ENCODE peak calls at places on chromosome 3, in seven cellular contexts. F is K562, T is HepG2, J is HCT116, W is GM12878, R is H1, H is SK-N-SH. S is an unnamed sample. For H3K4me1, the result is how much of the 10 kb centered on the place peaks cover.

GRCh38 chr3:34352932-34353331 is 554.5 kb downstream of the PDCD6IP start:
- DNase-seq in F (no peak), T (peak), J (no peak), W (no peak), R (no peak), H (no peak), S (no peak)

GRCh38 chr3:105375750-105376511 is 9.2 kb downstream of the ALCAM start:
- DNase-seq in F (no peak), T (no peak), J (no peak), W (no peak), R (no peak), H (no peak), S (no peak)

GRCh38 chr3:66822059-66823009 is 175.8 kb upstream of the KBTBD8 start:
- DNase-seq in F (peak), T (peak), J (peak), W (peak), R (peak), H (peak), S (peak)

GRCh38 chr3:155001289-155002007 is 78.7 kb upstream of the MME start:
- DNase-seq in F (no peak), T (no peak), J (no peak), W (no peak), R (no peak), H (no peak), S (no peak)

GRCh38 chr3:155130001-155130400 is 49.9 kb downstream of the MME start:
- DNase-seq in F (no peak), T (no peak), J (no peak), W (no peak), R (no peak), H (no peak), S (no peak)

GRCh38 chr3:137259089-137259488 is 301.3 kb downstream of the IL20RB start:
- DNase-seq in F (no peak), T (no peak), J (no peak), W (no peak), R (no peak), H (no peak), S (no peak)

GRCh38 chr3:52705688-52706686 is at the start of the genes GLT8D1 and SPCS1:
- DNase-seq in F (peak), T (peak), J (peak), W (no peak), R (no peak), H (peak), S (peak)

GRCh38 chr3:170007031-170007663 is 30.6 kb upstream of the GPR160 start:
- DNase-seq in F (peak), T (peak), J (no peak), W (peak), R (no peak), H (no peak), S (no peak)

GRCh38 chr3:15217841-15218267 is 11.8 kb downstream of the CAPN7 start:
- DNase-seq in F (no peak), T (no peak), J (no peak), W (no peak), R (no peak), H (no peak), S (no peak)

GRCh38 chr3:50610992-50611463 is 546 bp downstream of the CISH start:
- DNase-seq in F (no peak), T (no peak), J (no peak), W (no peak), R (no peak), H (peak), S (no peak)

GRCh38 chr3:50610181-50610971 is 1.2 kb downstream of the CISH start:
- DNase-seq in F (peak), T (no peak), J (no peak), W (no peak), R (no peak), H (no peak), S (no peak)

GRCh38 chr3:50611464-50612233 is at the start of gene CISH:
- DNase-seq in F (peak), T (peak), J (no peak), W (no peak), R (peak), H (peak), S (peak)

GRCh38 chr3:50612973-50613851 is 1.6 kb upstream of the CISH start:
- DNase-seq in F (no peak), T (no peak), J (no peak), W (no peak), R (no peak), H (no peak), S (no peak)

GRCh38 chr3:50612234-50612972 is 829 bp upstream of the CISH start:
- DNase-seq in F (peak), T (no peak), J (no peak), W (no peak), R (no peak), H (no peak), S (no peak)
- H3K4me1 ChIP-seq in F (under half), T (under half), J (under half), W (under half), R (under half), H (under half), S (under half)

GRCh38 chr3:57464011-57464410 is 80.1 kb downstream of the DNAH12 start:
- DNase-seq in F (no peak), T (no peak), J (no peak), W (no peak), R (no peak), H (no peak), S (no peak)

DNA sequence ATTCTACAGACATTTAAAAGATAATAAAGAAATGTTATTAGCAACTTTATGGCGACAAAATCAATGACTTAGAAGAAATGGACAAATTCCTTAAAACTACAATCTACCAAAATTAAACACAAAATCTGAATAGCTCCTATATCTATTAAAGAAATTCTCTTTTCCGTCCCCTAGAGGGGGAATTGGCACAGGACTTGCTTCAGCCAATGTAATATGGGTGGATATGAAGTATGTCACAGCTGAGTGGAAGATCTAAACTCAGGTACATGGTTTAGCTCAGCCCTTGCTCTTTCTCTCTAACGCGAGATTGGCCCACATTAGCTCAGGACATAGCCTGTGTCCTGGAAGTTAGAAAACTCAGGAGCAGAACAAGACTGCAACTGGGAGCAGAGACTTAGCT is 79.3 kb downstream of the DNAH12 start:
- DNase-seq in F (peak), T (peak), J (peak), W (no peak), R (no peak), H (no peak), S (no peak)
- TF ChIP-seq YY1 in F (no peak), T (no peak), J (no peak), W (no peak), R (no peak), H (no peak), S (no peak)

GRCh38 chr3:178703268-178703975 is 167.2 kb downstream of the KCNMB2 start:
- DNase-seq in F (no peak), T (no peak), J (no peak), W (no peak), R (no peak), H (no peak), S (no peak)
- H3K4me3 ChIP-seq in F (no peak), T (no peak), J (no peak), W (no peak), R (no peak), H (no peak), S (no peak)

GRCh38 chr3:56621686-56622085 is 61.4 kb downstream of the TASOR start:
- DNase-seq in F (no peak), T (no peak), J (no peak), W (no peak), R (no peak), H (no peak), S (no peak)
- H3K4me1 ChIP-seq in F (under half), T (under half), J (under half), W (under half), R (under half), H (under half), S (under half)

GRCh38 chr3:11719406-11720219 is 75.9 kb upstream of the VGLL4 start:
- DNase-seq in F (peak), T (peak), J (peak), W (no peak), R (peak), H (peak), S (peak)
- TF ChIP-seq YY1 in F (no peak), T (peak), J (peak), W (no peak), R (no peak), H (peak), S (no peak)

DNA sequence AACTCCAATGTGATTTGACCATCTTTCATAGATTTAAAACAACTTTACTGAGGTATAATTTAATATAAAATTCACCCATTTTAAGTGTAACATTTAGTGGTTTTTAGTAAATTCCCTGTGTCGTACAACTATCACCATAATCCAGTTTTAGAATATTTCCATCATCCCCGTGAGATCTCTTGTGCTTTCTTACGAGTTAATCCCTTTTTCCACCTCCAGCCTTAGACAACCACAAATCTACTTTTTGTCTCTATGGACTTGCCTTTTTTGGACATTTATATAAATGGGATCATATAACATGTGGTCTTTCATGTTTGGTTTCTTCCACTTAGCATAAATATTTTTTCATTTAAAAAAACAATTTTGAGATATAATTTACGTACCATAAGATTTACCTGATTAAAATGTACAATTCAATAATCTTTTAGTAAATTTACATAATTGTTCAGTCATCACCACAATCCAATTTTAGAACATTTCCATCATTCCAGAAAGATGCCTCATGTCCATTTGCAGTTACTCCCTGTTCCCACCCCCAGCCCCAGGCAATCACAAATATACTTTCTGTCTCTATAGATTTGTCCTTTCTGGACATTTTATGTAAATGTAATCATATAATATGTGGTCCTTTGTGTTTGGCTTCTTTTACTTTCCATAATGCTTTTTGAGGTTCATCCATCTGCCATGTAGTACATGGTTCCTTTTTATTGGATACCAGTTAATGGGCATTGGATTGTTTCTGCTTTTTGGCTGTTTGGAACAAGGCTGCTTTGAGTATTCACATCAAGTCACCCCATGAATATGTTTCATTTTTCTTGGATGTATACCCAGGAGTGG is 3.0 kb downstream of the OXSR1 start:
- DNase-seq in F (no peak), T (no peak), J (no peak), W (no peak), R (no peak), H (no peak), S (no peak)
- H3K4me3 ChIP-seq in F (no peak), T (no peak), J (no peak), W (peak), R (no peak), H (no peak), S (no peak)

GRCh38 chr3:30618508-30618907 is 12.1 kb downstream of the TGFBR2 start:
- DNase-seq in F (no peak), T (no peak), J (no peak), W (no peak), R (no peak), H (no peak), S (no peak)

GRCh38 chr3:30615615-30616346 is 9.4 kb downstream of the TGFBR2 start:
- DNase-seq in F (no peak), T (no peak), J (no peak), W (no peak), R (no peak), H (no peak), S (no peak)

GRCh38 chr3:30617653-30618052 is 11.3 kb downstream of the TGFBR2 start:
- DNase-seq in F (no peak), T (no peak), J (no peak), W (no peak), R (no peak), H (no peak), S (no peak)

GRCh38 chr3:30616347-30617027 is 10.1 kb downstream of the TGFBR2 start:
- DNase-seq in F (no peak), T (no peak), J (no peak), W (no peak), R (no peak), H (no peak), S (no peak)

DNA sequence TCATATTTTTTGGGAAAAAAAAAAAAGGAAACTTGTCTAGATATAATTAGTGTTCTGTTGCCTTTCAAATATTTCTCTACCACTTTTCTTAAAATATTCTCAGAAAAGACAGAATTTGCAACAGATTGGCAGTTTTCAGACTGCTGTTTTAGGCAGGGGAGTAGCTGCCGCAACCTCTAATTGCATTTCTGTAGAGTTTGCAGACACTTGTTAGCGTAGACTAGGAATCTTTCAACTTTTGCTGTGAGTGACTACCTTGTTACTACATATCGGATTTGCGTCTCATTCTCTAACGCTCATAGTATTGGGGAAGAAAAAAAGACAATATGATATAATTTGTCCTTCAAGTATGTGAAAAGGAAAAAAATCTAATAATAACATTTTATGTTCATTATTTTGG is 10.7 kb downstream of the TGFBR2 start:
- DNase-seq in F (no peak), T (no peak), J (no peak), W (no peak), R (no peak), H (no peak), S (no peak)
- H3K4me1 ChIP-seq in F (under half), T (half or more), J (half or more), W (under half), R (under half), H (half or more), S (under half)

GRCh38 chr3:134369231-134369741 is 5.0 kb downstream of the AMOTL2 start:
- DNase-seq in F (no peak), T (no peak), J (no peak), W (no peak), R (no peak), H (no peak), S (no peak)

GRCh38 chr3:134371542-134372324 is 2.5 kb downstream of the AMOTL2 start:
- DNase-seq in F (no peak), T (no peak), J (no peak), W (no peak), R (no peak), H (no peak), S (no peak)

GRCh38 chr3:134372405-134373277 is 1.6 kb downstream of the AMOTL2 start:
- DNase-seq in F (no peak), T (no peak), J (no peak), W (no peak), R (no peak), H (no peak), S (no peak)

GRCh38 chr3:134369861-134370596 is 4.2 kb downstream of the AMOTL2 start:
- DNase-seq in F (no peak), T (no peak), J (no peak), W (no peak), R (no peak), H (no peak), S (no peak)

GRCh38 chr3:134370611-134371451 is 3.4 kb downstream of the AMOTL2 start:
- DNase-seq in F (no peak), T (no peak), J (no peak), W (no peak), R (no peak), H (no peak), S (no peak)
- TF ChIP-seq YY1 in F (no peak), T (no peak), J (no peak), W (no peak), R (no peak), H (no peak), S (no peak)

GRCh38 chr3:130516645-130517512 is at the start of gene COL6A6:
- DNase-seq in F (peak), T (no peak), J (no peak), W (no peak), R (no peak), H (peak), S (no peak)
- H3K4me3 ChIP-seq in F (peak), T (no peak), J (no peak), W (no peak), R (peak), H (no peak), S (peak)

GRCh38 chr3:46876313-46877300 is 914 bp upstream of the PTH1R start:
- DNase-seq in F (no peak), T (no peak), J (no peak), W (no peak), R (no peak), H (no peak), S (no peak)

GRCh38 chr3:46873521-46873920 is 4.0 kb upstream of the PTH1R start:
- DNase-seq in F (no peak), T (no peak), J (no peak), W (no peak), R (no peak), H (no peak), S (no peak)

GRCh38 chr3:46877671-46878125 is at the start of gene PTH1R:
- DNase-seq in F (no peak), T (no peak), J (no peak), W (no peak), R (no peak), H (no peak), S (no peak)

GRCh38 chr3:46874430-46874829 is 3.1 kb upstream of the PTH1R start:
- DNase-seq in F (no peak), T (no peak), J (no peak), W (no peak), R (no peak), H (no peak), S (no peak)

DNA sequence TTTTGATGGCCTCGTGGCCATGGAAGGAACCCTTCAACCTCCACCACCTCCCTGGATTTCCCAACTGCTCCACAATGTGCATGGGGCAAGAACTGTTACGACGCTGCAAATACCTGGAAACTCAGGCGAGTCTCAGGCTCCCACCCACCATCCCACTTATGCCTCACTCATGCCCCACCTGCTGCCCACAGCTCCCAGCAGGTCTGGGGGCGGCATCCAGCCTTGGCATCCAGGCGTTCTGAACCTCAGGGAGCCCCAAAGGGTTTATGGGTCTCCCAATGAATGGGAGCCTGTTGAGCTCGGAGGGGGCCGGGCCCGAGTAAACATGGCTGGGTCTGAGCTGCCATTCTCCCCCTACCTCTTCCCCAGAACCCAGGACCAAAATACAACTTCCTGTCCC is 2.0 kb upstream of the PTH1R start:
- DNase-seq in F (no peak), T (no peak), J (no peak), W (no peak), R (no peak), H (no peak), S (no peak)
- H3K4me1 ChIP-seq in F (under half), T (under half), J (under half), W (under half), R (under half), H (under half), S (under half)